ENCODE peak calls at places on chromosomes 2 and 18, in seven cellular contexts. P is transverse colon; E is upper lobe of left lung; B is CD8-positive, alpha-beta T cell; K is kidney epithelial cell; S is endodermal cell; D is GM23338. R is an unnamed sample.

GRCh38 chr2:3130889-3131635 is 246.6 kb downstream of the EIPR1 start:
- DNase-seq in P (no peak), E (peak; percentile 14), B (no peak), K (no peak), S (no peak), D (no peak), R (peak; percentile 63)

GRCh38 chr2:12014088-12014960 is 267.9 kb downstream of the LPIN1 start:
- DNase-seq in P (no peak), E (peak; percentile 41), B (no peak), K (no peak), S (no peak), D (no peak), R (no peak)

GRCh38 chr2:51247252-51247651 is 215.3 kb upstream of the NRXN1 start:
- DNase-seq in P (no peak), E (no peak), B (no peak), K (no peak), S (no peak), D (peak; percentile 64), R (no peak)

GRCh38 chr2:165563468-165564225 is 94.1 kb downstream of the CSRNP3 start:
- DNase-seq in P (no peak), E (no peak), B (no peak), K (no peak), S (no peak), D (peak; percentile 82), R (no peak)

GRCh38 chr2:53905396-53905795 is 45.6 kb upstream of the GPR75 start:
- DNase-seq in P (no peak), E (no peak), B (no peak), K (no peak), S (no peak), D (no peak), R (no peak)

GRCh38 chr18:65523461-65523860 is 227.4 kb upstream of the CDH7 start:
- DNase-seq in P (no peak), E (no peak), B (no peak), K (no peak), S (peak; percentile 81), D (peak; percentile 68), R (no peak)

GRCh38 chr2:4763009-4763408 is 929.2 kb upstream of the SOX11 start:
- DNase-seq in P (no peak), E (peak; percentile 24), B (no peak), K (no peak), S (peak; percentile 82), D (peak; percentile 62), R (no peak)

GRCh38 chr18:70418551-70419311 is 129.9 kb downstream of the SOCS6 start:
- DNase-seq in P (no peak), E (no peak), B (no peak), K (no peak), S (no peak), D (no peak), R (no peak)

GRCh38 chr2:220916931-220917330 is 655.2 kb downstream of the EPHA4 start:
- DNase-seq in P (no peak), E (no peak), B (no peak), K (peak; percentile 9), S (no peak), D (no peak), R (no peak)

GRCh38 chr2:9071032-9071431 is 67.5 kb upstream of the MBOAT2 start:
- DNase-seq in P (peak; percentile 42), E (peak; percentile 55), B (no peak), K (peak; percentile 97), S (no peak), D (no peak), R (no peak)

DNA sequence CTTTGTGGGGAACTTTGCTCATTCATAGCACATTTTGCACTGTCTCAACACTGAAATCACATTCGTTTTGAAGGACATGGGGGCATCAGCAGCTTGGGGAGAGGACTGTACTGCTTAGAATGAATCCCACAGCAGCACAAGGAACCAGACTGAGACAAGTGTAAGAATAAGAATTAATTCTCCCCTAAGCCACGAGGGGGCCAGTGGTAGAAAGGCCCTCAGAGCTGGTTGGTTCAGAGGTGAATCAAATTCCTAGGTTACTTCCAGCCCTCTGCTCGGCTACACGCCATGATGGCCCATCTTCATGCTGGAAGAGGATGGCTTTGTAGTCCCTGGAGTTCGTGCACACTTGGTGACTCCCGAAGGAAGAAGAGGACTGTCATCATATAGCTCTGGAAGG is 12.0 kb upstream of the MC5R start:
- DNase-seq in P (no peak), E (no peak), B (no peak), K (no peak), S (peak; percentile 67), D (peak; percentile 62), R (no peak)
- TF ChIP-seq CTCF in P (no peak), E (no peak), B (no peak), K (peak; percentile 7), S (peak; percentile 65), D (peak; percentile 33), R (peak; percentile 45)

DNA sequence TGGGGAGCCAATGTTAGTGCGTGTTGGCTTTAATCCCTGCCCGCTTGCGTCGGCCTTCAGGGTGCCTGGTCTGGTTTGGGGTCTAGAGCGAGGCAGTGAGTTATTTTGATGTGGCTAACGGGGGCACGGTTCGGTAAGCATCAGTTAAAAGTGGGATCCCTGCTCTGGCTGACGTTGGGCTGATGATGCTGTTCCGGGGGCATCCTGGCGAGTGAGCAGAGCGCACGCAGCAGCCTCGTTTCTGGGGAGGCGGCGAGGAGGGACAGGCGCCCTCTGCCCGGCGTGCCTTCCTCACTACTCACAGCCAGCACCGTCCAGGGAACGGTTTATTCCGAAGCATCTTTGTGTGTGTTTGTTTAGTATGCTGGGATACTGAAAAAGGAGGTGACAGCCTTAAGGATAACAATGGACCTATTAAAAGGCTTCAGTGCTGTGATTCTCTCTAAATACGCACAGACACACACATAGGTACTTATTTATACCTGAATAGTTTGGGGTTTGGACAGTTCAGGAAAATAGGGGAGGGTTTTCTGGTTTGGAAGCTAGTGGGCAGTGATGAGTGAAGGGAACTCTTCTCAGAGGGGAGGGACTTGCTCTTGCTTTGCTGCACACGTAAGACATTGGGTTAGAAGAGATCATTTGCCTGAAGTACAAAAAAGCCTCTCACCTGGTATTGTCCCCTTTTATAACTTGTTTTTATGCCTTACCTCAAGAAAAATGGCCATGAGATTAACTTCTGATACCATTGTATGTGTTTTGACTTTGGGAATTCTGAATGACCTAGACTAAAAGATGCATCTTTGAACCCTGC is 2.1 kb downstream of the CRIM1 start:
- DNase-seq in P (peak; percentile 57), E (peak; percentile 33), B (no peak), K (peak; percentile 61), S (peak; percentile 80), D (peak; percentile 71), R (no peak)
- TF ChIP-seq CTCF in P (peak; percentile 42), E (peak; percentile 53), B (no peak), K (peak; percentile 66), S (peak; percentile 70), D (peak; percentile 67), R (peak; percentile 66)

GRCh38 chr2:190637903-190638618 is 10.8 kb upstream of the NAB1 start:
- DNase-seq in P (no peak), E (peak; percentile 63), B (no peak), K (no peak), S (peak; percentile 58), D (no peak), R (no peak)

GRCh38 chr2:190637331-190637734 is 11.6 kb upstream of the NAB1 start:
- DNase-seq in P (no peak), E (no peak), B (no peak), K (no peak), S (peak; percentile 59), D (no peak), R (no peak)

GRCh38 chr2:190635781-190636180 is 13.1 kb upstream of the NAB1 start:
- DNase-seq in P (no peak), E (no peak), B (no peak), K (no peak), S (no peak), D (no peak), R (no peak)

GRCh38 chr2:190634381-190634780 is 14.5 kb upstream of the NAB1 start:
- DNase-seq in P (no peak), E (no peak), B (no peak), K (no peak), S (no peak), D (no peak), R (no peak)

GRCh38 chr2:190636362-190636761 is 12.5 kb upstream of the NAB1 start:
- DNase-seq in P (no peak), E (no peak), B (no peak), K (no peak), S (no peak), D (no peak), R (no peak)
- TF ChIP-seq CTCF in P (no peak), E (no peak), B (no peak), K (no peak), S (no peak), D (no peak), R (no peak)

DNA sequence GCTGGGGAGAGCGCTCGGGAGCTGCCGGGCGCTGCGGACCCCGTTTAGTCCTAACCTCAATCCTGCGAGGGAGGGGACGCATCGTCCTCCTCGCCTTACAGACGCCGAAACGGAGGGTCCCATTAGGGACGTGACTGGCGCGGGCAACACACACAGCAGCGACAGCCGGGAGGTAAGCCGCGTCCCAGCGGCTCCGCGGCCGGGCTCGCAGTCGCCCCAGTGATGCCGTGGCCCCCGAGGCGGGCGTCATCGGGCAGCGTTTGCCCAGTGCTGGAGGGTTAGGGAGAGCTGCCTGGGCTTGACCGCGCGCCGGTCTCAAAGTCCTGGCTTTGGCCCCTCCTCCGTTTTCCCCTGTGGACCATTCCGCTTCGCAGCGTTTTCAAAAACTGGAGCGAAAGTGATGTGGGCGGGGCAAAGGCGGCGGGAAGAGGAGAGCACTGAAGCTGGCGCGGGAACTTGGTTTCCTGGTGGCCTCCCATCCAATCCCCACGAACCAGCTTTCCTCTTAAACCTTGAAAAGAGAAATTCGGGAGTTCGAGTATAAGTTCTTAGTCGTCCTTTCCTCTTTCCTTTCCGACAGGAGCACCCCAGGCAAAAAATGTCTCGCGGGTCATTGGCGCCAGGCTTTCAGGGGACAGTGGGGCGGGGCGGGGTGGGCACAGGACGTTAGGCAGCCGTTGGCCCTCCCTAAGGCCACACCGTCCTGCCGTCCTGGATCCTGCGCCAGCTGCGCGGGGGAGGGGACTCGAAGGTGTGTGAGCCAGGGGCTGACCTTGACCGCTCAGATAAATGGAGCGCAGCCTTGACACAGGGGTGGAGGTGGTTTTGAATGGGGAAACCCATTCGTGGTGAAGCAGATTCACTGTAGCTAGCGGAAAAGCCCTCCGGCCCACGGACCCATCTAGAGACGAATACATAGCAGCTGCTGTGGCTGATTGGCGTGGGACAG is 819 bp downstream of the TYMS start:
- DNase-seq in P (peak; percentile 91), E (peak; percentile 84), B (no peak), K (peak; percentile 64), S (peak; percentile 96), D (peak; percentile 96), R (peak; percentile 81)
- TF ChIP-seq CTCF in P (no peak), E (no peak), B (no peak), K (no peak), S (no peak), D (no peak), R (peak; percentile 3)

GRCh38 chr2:240388471-240389301 is 46.8 kb upstream of the GPC1 start:
- DNase-seq in P (no peak), E (no peak), B (no peak), K (no peak), S (no peak), D (no peak), R (no peak)

GRCh38 chr2:240389302-240389805 is 46.1 kb upstream of the GPC1 start:
- DNase-seq in P (no peak), E (no peak), B (no peak), K (no peak), S (no peak), D (no peak), R (no peak)

GRCh38 chr2:240387325-240387668 is 48.2 kb upstream of the GPC1 start:
- DNase-seq in P (no peak), E (no peak), B (no peak), K (no peak), S (no peak), D (no peak), R (no peak)

GRCh38 chr2:240386321-240386720 is 49.1 kb upstream of the GPC1 start:
- DNase-seq in P (no peak), E (no peak), B (no peak), K (no peak), S (no peak), D (no peak), R (no peak)

GRCh38 chr2:240387669-240388358 is 47.6 kb upstream of the GPC1 start:
- DNase-seq in P (peak; percentile 48), E (no peak), B (no peak), K (peak; percentile 76), S (no peak), D (no peak), R (no peak)
- TF ChIP-seq CTCF in P (no peak), E (no peak), B (no peak), K (no peak), S (no peak), D (no peak), R (no peak)